ENCODE peak calls at places on chromosome 1, in seven cellular contexts. G, N, Q, C, H, K and L are unnamed samples.

GRCh38 chr1:12626888-12627287 is 8.9 kb upstream of the DHRS3 start:
- DNase-seq in Q (no peak), G (no peak), K (no peak), C (no peak), H (no peak), N (no peak), L (no peak)

GRCh38 chr1:243982451-243983018 is 68.5 kb upstream of the ZBTB18 start:
- DNase-seq in N (no peak), H (no peak), Q (no peak), G (peak), C (peak), K (no peak), L (no peak)

GRCh38 chr1:228544021-228544850 is 57.1 kb downstream of the RNF187 start:
- DNase-seq in K (no peak), H (no peak), C (no peak), Q (no peak), G (no peak), N (peak), L (no peak)

GRCh38 chr1:78649628-78650027 is at the start of gene IFI44:
- DNase-seq in K (peak), H (peak), N (peak), G (peak), Q (no peak), C (no peak), L (no peak)

GRCh38 chr1:227305894-227306626 is 12.2 kb downstream of the CDC42BPA start:
- DNase-seq in G (no peak), H (no peak), Q (no peak), C (no peak), N (no peak), K (no peak), L (no peak)

GRCh38 chr1:40140211-40140709 is 20.9 kb upstream of the RLF start:
- DNase-seq in H (no peak), N (peak), K (peak), C (no peak), Q (no peak), G (no peak), L (no peak)

GRCh38 chr1:60296794-60297193 is 223.2 kb upstream of the C1orf87 start:
- DNase-seq in H (no peak), N (no peak), G (no peak), K (no peak), C (no peak), Q (no peak), L (no peak)

GRCh38 chr1:77585610-77586314 is 96.7 kb downstream of the ZZZ3 start:
- DNase-seq in N (no peak), C (no peak), G (no peak), Q (no peak), K (no peak), H (no peak), L (no peak)

GRCh38 chr1:23555225-23555801 is 4.0 kb downstream of the ID3 start:
- DNase-seq in Q (no peak), G (no peak), H (no peak), K (no peak), N (no peak), C (peak), L (no peak)

GRCh38 chr1:166086113-166086908 is 80.5 kb downstream of the FAM78B start:
- DNase-seq in N (no peak), H (no peak), C (no peak), G (no peak), K (no peak), Q (no peak), L (no peak)

GRCh38 chr1:183568176-183569041 is 21.9 kb downstream of the NCF2 start:
- DNase-seq in K (no peak), C (no peak), H (no peak), N (peak), G (no peak), Q (no peak), L (no peak)

GRCh38 chr1:188218289-188218688 is 1389.5 kb downstream of the PLA2G4A start:
- DNase-seq in N (no peak), K (no peak), Q (no peak), H (no peak), G (no peak), C (no peak), L (no peak)

GRCh38 chr1:200873671-200874397 is 1.1 kb downstream of the GPR25 start:
- DNase-seq in G (no peak), N (no peak), Q (no peak), H (no peak), C (no peak), K (peak), L (no peak)

GRCh38 chr1:197674286-197674685 is 101.0 kb downstream of the DENND1B start:
- DNase-seq in H (no peak), Q (no peak), G (no peak), N (no peak), C (peak), K (no peak), L (no peak)

GRCh38 chr1:40059960-40060337 is 19.4 kb downstream of the CAP1 start:
- DNase-seq in Q (no peak), C (no peak), K (no peak), G (no peak), N (no peak), H (no peak), L (no peak)

GRCh38 chr1:223011230-223011856 is 131.7 kb downstream of the TLR5 start:
- DNase-seq in C (peak), Q (no peak), N (no peak), K (no peak), G (no peak), H (no peak), L (no peak)

GRCh38 chr1:43953361-43953760 is 6.6 kb downstream of the IPO13 start:
- DNase-seq in K (no peak), C (no peak), N (no peak), G (no peak), H (no peak), Q (no peak), L (no peak)

GRCh38 chr1:37477198-37477931 is 3.0 kb downstream of the ZC3H12A start:
- DNase-seq in K (peak), G (peak), N (peak), Q (no peak), H (no peak), C (no peak), L (no peak)

GRCh38 chr1:235822685-235823084 is 44.0 kb downstream of the LYST start:
- DNase-seq in C (no peak), K (no peak), Q (no peak), G (no peak), N (no peak), H (no peak), L (no peak)

GRCh38 chr1:5831600-5832335 is 160.5 kb downstream of the NPHP4 start:
- DNase-seq in Q (no peak), K (no peak), N (no peak), H (no peak), G (no peak), C (peak), L (no peak)

GRCh38 chr1:25971044-25971881 is 26.6 kb downstream of the PAFAH2 start:
- DNase-seq in N (no peak), K (no peak), C (no peak), G (no peak), H (no peak), Q (no peak), L (no peak)

DNA sequence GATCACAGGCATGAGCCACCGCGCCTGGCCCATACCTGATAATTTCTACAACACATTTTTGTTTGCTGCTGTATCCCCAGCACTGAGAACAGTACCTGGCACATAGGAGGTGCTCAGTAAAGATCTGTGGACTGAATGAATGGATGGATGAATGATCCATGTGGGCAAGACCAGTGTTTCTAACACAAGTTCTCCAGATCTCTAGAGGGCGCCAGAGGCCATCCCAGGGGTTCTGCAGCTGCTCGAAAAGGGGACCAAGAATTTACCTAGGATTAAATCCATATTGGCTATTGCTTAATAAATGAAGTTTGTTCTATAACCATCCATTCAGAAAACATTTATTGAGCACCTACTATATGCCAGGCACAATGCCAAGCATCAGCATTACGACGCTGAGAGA is 167.7 kb downstream of the ACTL8 start:
- DNase-seq in N (no peak), Q (peak), G (peak), C (peak), K (no peak), H (peak), L (no peak)
- TF ChIP-seq CTCF in N (no peak), Q (peak), G (peak), C (peak), K (no peak), H (peak), L (peak)

GRCh38 chr1:239011382-239011781 is 375.0 kb upstream of the CHRM3 start:
- DNase-seq in C (no peak), G (no peak), N (no peak), H (no peak), K (no peak), Q (no peak), L (no peak)

GRCh38 chr1:239008568-239008967 is 377.8 kb upstream of the CHRM3 start:
- DNase-seq in H (no peak), Q (no peak), G (no peak), C (no peak), K (no peak), N (no peak), L (no peak)
- TF ChIP-seq CTCF in H (no peak), Q (no peak), G (peak), C (peak), K (no peak), N (no peak), L (no peak)

GRCh38 chr1:154193821-154194220 is 1.9 kb upstream of the TPM3 start:
- DNase-seq in G (no peak), Q (no peak), K (no peak), C (no peak), N (no peak), H (no peak), L (no peak)

GRCh38 chr1:154199563-154199879 is 6.6 kb downstream of the CFAP141 start:
- DNase-seq in N (no peak), K (no peak), H (no peak), G (no peak), Q (no peak), C (no peak), L (no peak)

GRCh38 chr1:154198756-154199562 is 7.1 kb upstream of the TPM3 start:
- DNase-seq in Q (peak), K (peak), H (no peak), N (no peak), C (peak), G (peak), L (peak)
- TF ChIP-seq CTCF in Q (peak), K (peak), H (peak), N (peak), C (peak), G (peak), L (peak)

DNA sequence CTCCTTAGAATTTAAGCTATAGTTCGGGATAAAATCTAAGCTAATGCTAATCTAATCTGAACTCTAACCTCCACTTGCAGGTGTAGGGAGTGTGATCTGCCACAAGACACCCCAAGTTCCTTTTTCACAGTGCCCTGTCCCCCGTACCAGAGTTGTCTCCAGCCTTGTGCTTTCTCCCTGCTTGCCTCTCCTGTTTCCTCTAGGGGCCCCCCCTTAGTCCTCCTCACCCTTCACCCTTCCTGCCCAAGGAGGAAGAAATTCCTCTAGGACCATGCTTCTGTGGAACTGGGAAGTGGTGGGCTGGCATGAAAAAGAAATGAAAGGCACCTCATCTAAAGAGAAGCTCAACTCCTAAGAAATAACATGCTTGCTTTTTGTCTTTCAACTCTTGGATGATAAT is 50.2 kb upstream of the BCL9 start:
- DNase-seq in N (no peak), K (no peak), C (peak), G (no peak), H (no peak), Q (no peak), L (no peak)
- TF ChIP-seq CTCF in N (no peak), K (no peak), C (peak), G (no peak), H (no peak), Q (no peak), L (no peak)

DNA sequence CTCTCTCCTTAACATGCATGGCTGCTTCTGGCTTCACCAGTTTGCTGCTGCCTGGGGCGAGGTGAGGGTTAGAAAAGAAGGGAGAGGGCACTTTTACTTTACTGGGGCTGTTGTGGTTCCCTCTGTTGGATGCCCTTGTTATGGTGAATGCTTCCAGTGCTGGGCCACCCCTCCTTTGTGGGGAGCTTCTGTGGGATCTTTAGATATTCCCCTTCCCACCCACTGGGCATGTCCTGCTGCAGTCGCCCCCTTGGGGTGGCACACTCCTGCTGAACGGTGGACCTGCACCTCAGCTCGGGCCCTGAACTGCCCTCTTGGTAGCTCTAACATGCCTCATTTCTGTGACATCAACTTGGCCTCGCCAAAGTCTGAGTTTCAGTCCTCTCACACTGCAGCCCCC is 6.0 kb downstream of the TNN start:
- DNase-seq in Q (no peak), K (no peak), N (no peak), G (no peak), H (no peak), C (no peak), L (no peak)
- TF ChIP-seq CTCF in Q (no peak), K (no peak), N (no peak), G (no peak), H (no peak), C (no peak), L (no peak)

DNA sequence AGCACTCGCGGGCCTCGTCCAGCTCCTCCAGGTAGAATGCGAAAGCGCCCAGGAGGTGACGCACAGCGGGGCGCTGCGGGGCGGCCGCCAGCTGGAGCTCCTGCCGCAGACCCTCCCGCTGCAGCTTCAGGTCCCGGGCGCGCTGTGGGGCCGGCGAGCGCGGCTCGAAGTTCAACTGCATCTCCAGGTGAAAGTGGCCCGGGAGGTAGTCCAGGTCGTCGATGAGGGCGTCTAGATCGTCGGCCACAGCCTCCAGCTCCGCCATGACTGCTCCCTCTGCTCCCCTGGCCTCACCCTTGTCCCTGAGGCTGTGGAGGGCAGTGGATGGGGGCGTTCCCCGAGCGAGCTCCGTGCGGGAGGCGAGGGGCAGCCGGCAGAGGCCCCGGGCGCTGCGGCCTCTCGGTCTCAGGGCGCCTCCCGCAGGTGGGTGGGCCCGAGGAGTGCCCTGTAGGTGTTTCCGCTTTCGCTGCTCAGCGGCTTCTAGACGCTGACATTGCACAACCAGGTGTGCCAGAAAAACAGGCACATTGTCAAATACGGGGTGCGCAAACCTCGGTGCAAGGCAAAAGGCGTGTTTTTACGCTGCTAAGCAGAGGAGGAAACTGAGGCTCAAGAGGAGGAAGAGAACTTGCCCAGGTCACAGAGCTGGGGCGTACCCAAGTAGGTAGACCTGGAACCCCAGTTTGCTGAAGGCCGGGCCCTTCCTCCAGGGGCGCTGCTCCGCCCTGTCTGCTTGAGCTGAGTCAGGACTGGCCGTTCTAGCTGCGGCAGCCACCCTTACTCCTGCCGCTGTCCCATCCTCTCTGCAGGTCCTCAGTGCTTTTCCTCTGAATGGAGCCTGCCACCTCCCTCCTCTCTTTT is at the start of gene TTC22:
- DNase-seq in C (peak), H (no peak), N (peak), K (peak), G (no peak), Q (peak), L (no peak)
- TF ChIP-seq CTCF in C (peak), H (no peak), N (peak), K (peak), G (no peak), Q (peak), L (no peak)